ENCODE peak calls at places on chromosome 1, in ten cellular contexts. V, Z, S, C, I, F, Y, B, M and T are unnamed samples.

GRCh38 chr1:28591708-28592313 is at the start of gene RAB42:
- DNase-seq in M (peak; percentile 82), B (no peak), I (peak; percentile 46), Z (peak; percentile 36), C (no peak), V (no peak), S (peak; percentile 6), Y (peak; percentile 32), F (peak; percentile 38), T (peak; percentile 45)

GRCh38 chr1:93839307-93839706 is 39.7 kb downstream of the DNTTIP2 start:
- DNase-seq in I (peak; percentile 96), C (no peak), B (no peak), Y (no peak), M (no peak), V (no peak), Z (no peak), F (no peak), S (no peak), T (no peak)

GRCh38 chr1:230823421-230823820 is 44.9 kb downstream of the C1orf198 start:
- DNase-seq in F (no peak), S (no peak), I (peak; percentile 69), M (no peak), C (no peak), V (no peak), B (no peak), Z (peak; percentile 46), Y (peak; percentile 26), T (no peak)

GRCh38 chr1:212452323-212453155 is 19.8 kb downstream of the NENF start:
- DNase-seq in I (peak; percentile 94), V (no peak), M (no peak), Z (no peak), Y (peak; percentile 59), F (peak; percentile 72), S (no peak), C (no peak), B (no peak), T (no peak)

GRCh38 chr1:19430121-19431068 is 54.9 kb downstream of the CAPZB start:
- DNase-seq in C (no peak), B (peak; percentile 46), M (no peak), Y (no peak), S (no peak), I (peak; percentile 85), V (no peak), F (no peak), Z (no peak), T (no peak)

GRCh38 chr1:11473635-11474034 is 5.3 kb upstream of the DISP3 start:
- DNase-seq in M (no peak), I (peak; percentile 32), C (no peak), Y (peak; percentile 31), V (no peak), B (no peak), Z (no peak), S (no peak), F (no peak), T (no peak)

GRCh38 chr1:161192476-161193465 is 6.1 kb downstream of the ADAMTS4 start:
- DNase-seq in V (peak; percentile 75), C (peak; percentile 38), M (no peak), S (peak; percentile 66), Y (peak; percentile 77), I (peak; percentile 88), Z (peak; percentile 71), F (peak; percentile 55), B (peak; percentile 54), T (peak; percentile 76)

GRCh38 chr1:151989131-151989868 is 4.4 kb downstream of the S100A10 start:
- DNase-seq in C (no peak), S (peak; percentile 44), Y (no peak), Z (peak; percentile 35), V (no peak), F (peak; percentile 45), B (no peak), I (peak; percentile 97), M (peak; percentile 85), T (no peak)

GRCh38 chr1:226485192-226485591 is 63.4 kb upstream of the STUM start:
- DNase-seq in B (no peak), C (no peak), I (no peak), M (no peak), S (no peak), F (no peak), Y (no peak), V (no peak), Z (no peak), T (no peak)

GRCh38 chr1:2415801-2416208 is 3.4 kb upstream of the PEX10 start:
- DNase-seq in C (no peak), Z (no peak), S (peak; percentile 39), M (no peak), F (no peak), Y (no peak), I (no peak), V (peak; percentile 50), B (no peak), T (no peak)
- H3K4me3 ChIP-seq in C (peak overlapping the region; percentile 50), Z (peak overlapping the region; percentile 27), S (peak overlapping the region; percentile 60), M (peak overlapping the region; percentile 21), F (no peak overlapping the region), Y (no peak overlapping the region), I (no peak overlapping the region), V (peak overlapping the region; percentile 62), B (no peak overlapping the region), T (no peak overlapping the region)

GRCh38 chr1:84267476-84267875 is 34.0 kb upstream of the SAMD13 start:
- DNase-seq in B (no peak), F (no peak), M (no peak), Z (no peak), C (no peak), V (no peak), I (no peak), Y (no peak), S (no peak), T (no peak)
- H3K27ac ChIP-seq in B (no peak overlapping the region), F (no peak overlapping the region), M (no peak overlapping the region), Z (no peak overlapping the region), C (no peak overlapping the region), V (no peak overlapping the region), I (no peak overlapping the region), Y (no peak overlapping the region), S (no peak overlapping the region), T (no peak overlapping the region)

GRCh38 chr1:4076346-4076745 is 176.3 kb upstream of the C1orf174 start:
- DNase-seq in Y (no peak), Z (no peak), B (no peak), C (no peak), I (no peak), V (no peak), F (no peak), M (peak; percentile 56), S (no peak), T (no peak)

GRCh38 chr1:4072754-4073153 is 172.7 kb upstream of the C1orf174 start:
- DNase-seq in F (no peak), M (peak; percentile 44), V (no peak), S (no peak), I (no peak), C (no peak), B (no peak), Z (no peak), Y (no peak), T (no peak)

GRCh38 chr1:4071675-4072074 is 171.6 kb upstream of the C1orf174 start:
- DNase-seq in M (peak; percentile 21), Y (no peak), S (no peak), V (no peak), Z (no peak), F (no peak), C (no peak), B (no peak), I (no peak), T (no peak)

GRCh38 chr1:4079815-4080214 is 179.7 kb upstream of the C1orf174 start:
- DNase-seq in C (no peak), M (peak; percentile 20), I (no peak), B (no peak), S (no peak), F (no peak), Z (no peak), V (no peak), Y (no peak), T (no peak)

GRCh38 chr1:4075436-4076225 is 175.6 kb upstream of the C1orf174 start:
- DNase-seq in C (no peak), S (no peak), Z (no peak), I (no peak), V (no peak), B (no peak), M (peak; percentile 36), Y (no peak), F (no peak), T (no peak)
- H3K9me3 ChIP-seq in C (no peaks in the 10 kb centered on the region), S (no peaks in the 10 kb centered on the region), Z (no peaks in the 10 kb centered on the region), I (no peaks in the 10 kb centered on the region), V (no peaks in the 10 kb centered on the region), B (no peaks in the 10 kb centered on the region), M (no peaks in the 10 kb centered on the region), Y (no peaks in the 10 kb centered on the region), F (no peaks in the 10 kb centered on the region), T (no peaks in the 10 kb centered on the region)

DNA sequence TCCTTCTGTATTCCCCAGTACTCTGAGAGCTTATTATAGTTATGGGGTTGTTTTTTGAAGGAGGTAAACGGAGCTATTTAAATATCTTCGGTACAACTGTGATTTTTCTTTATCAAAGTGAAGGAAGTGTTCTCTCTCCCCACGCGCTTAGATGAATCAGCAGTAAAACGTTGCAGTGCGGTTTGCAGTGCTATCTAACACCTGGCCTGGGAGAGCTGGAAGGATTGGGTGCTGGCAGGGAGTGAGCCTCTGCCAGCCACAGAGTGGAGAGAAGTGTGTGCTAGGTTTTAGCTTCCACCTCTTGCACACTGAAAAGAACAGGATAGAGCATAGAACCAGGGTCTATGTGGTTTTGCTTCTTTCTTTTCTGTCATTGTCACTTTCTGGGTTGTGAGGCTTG is 165.9 kb downstream of the SDCCAG8 start:
- DNase-seq in F (peak; percentile 22), Y (peak; percentile 44), M (no peak), B (no peak), S (peak; percentile 15), Z (no peak), C (no peak), V (peak; percentile 39), I (peak; percentile 87), T (peak; percentile 50)
- H3K4me3 ChIP-seq in F (peak overlapping the region; percentile 12), Y (peak overlapping the region; percentile 27), M (no peak overlapping the region), B (no peak overlapping the region), S (no peak overlapping the region), Z (no peak overlapping the region), C (no peak overlapping the region), V (peak overlapping the region; percentile 77), I (peak overlapping the region; percentile 79), T (no peak overlapping the region)

DNA sequence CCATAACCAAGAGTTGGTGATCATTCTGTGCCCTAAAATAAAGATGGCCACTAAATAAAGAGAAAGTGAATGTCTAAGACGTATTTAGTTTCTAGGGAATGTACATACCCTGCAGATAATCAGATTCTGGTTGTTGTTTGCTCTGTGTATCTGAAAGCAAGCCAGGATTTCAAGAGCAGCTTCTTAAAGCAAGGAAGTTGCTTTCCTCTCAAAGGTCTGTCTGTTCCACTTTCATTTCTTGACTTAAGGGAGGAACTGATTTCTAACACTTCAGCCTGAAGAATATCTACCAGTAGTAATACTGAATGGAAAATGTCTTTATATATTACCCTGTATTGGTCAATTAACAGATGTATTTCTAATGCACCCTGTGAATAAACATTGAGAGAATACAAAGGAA is 88.8 kb downstream of the KIF1B start:
- DNase-seq in B (no peak), M (no peak), V (no peak), Z (no peak), I (no peak), Y (no peak), S (no peak), F (no peak), C (no peak), T (no peak)
- H3K27ac ChIP-seq in B (no peak overlapping the region), M (no peak overlapping the region), V (no peak overlapping the region), Z (no peak overlapping the region), I (no peak overlapping the region), Y (no peak overlapping the region), S (no peak overlapping the region), F (no peak overlapping the region), C (no peak overlapping the region), T (no peak overlapping the region)